ENCODE peak calls at places on chromosomes 11 and 22, in four cellular contexts. K, P, N and B are unnamed samples.
A peak's percentile ranks its signal among the peaks of the same experiment; 100 is the strongest.

GRCh38 chr11:96643173-96643572 is 253.4 kb downstream of the JRKL start:
- DNase-seq in N (no peak), K (no peak), P (no peak), B (no peak)

GRCh38 chr11:74662487-74663103 is 68.6 kb downstream of the CHRDL2 start:
- DNase-seq in K (no peak), P (peak; percentile 49), N (no peak), B (no peak)

GRCh38 chr11:120040136-120040840 is 97.6 kb downstream of the TRIM29 start:
- DNase-seq in P (no peak), N (no peak), K (no peak), B (no peak)

GRCh38 chr11:107043242-107043991 is 25.1 kb upstream of the GUCY1A2 start:
- DNase-seq in K (no peak), P (no peak), N (no peak), B (no peak)

GRCh38 chr11:86370922-86371614 is 3.6 kb upstream of the CCDC81 start:
- DNase-seq in P (peak; percentile 5), N (no peak), K (no peak), B (peak; percentile 24)

GRCh38 chr11:13318498-13319295 is 41.1 kb downstream of the BMAL1 start:
- DNase-seq in P (no peak), K (no peak), N (no peak), B (no peak)

GRCh38 chr11:19027829-19028595 is 32.5 kb downstream of the MRGPRX2 start:
- DNase-seq in N (no peak), P (peak; percentile 29), K (peak; percentile 43), B (no peak)

GRCh38 chr22:45885171-45885840 is 91.7 kb downstream of the WNT7B start:
- DNase-seq in K (no peak), N (no peak), P (no peak), B (no peak)

GRCh38 chr11:133833899-133834296 is 11.4 kb downstream of the SPATA19 start:
- DNase-seq in K (no peak), P (no peak), N (no peak), B (no peak)

GRCh38 chr22:41949297-41949965 is 2.5 kb upstream of the CENPM start:
- DNase-seq in P (no peak), N (no peak), K (no peak), B (no peak)

GRCh38 chr11:125941241-125941605 is 4.6 kb upstream of the VSIG10L2 start:
- DNase-seq in K (no peak), P (no peak), N (peak; percentile 15), B (no peak)

GRCh38 chr22:17106785-17107546 is 14.2 kb downstream of the TMEM121B start:
- DNase-seq in P (no peak), N (no peak), K (no peak), B (no peak)

GRCh38 chr11:19656140-19656541 is 56.5 kb upstream of the NAV2 start:
- DNase-seq in N (no peak), K (no peak), P (no peak), B (peak; percentile 30)

GRCh38 chr22:44620129-44620840 is 81.7 kb upstream of the PRR5 start:
- DNase-seq in P (peak; percentile 49), K (no peak), N (peak; percentile 55), B (no peak)

GRCh38 chr11:1862588-1863351 is 9.9 kb downstream of the LSP1 start:
- DNase-seq in P (no peak), N (no peak), K (peak; percentile 33), B (no peak)

GRCh38 chr22:48628891-48629559 is 1198.6 kb downstream of the BRD1 start:
- DNase-seq in P (no peak), N (no peak), K (no peak), B (no peak)
- H3K9me3 ChIP-seq in P (no peaks in the 10 kb centered on the region), N (no peaks in the 10 kb centered on the region), K (no peaks in the 10 kb centered on the region), B (no peaks in the 10 kb centered on the region)

GRCh38 chr11:11178671-11179070 is 174.4 kb downstream of the CSNK2A3 start:
- DNase-seq in P (no peak), N (no peak), K (no peak), B (no peak)

GRCh38 chr11:11173316-11174025 is 179.6 kb downstream of the CSNK2A3 start:
- DNase-seq in N (no peak), P (no peak), K (no peak), B (no peak)

GRCh38 chr11:11177156-11177808 is 175.8 kb downstream of the CSNK2A3 start:
- DNase-seq in N (no peak), K (no peak), P (no peak), B (no peak)

GRCh38 chr11:11179239-11179638 is 173.8 kb downstream of the CSNK2A3 start:
- DNase-seq in P (no peak), K (peak; percentile 23), N (no peak), B (peak; percentile 37)
- TF ChIP-seq POLR2AphosphoS5 in P (no peak), K (no peak), N (no peak), B (peak; percentile 62)

GRCh38 chr11:114607753-114608459 is 12.3 kb upstream of the NXPE4 start:
- DNase-seq in P (no peak), N (no peak), K (no peak), B (no peak)
- H3K9me3 ChIP-seq in P (peaks cover 91% of the 10 kb centered on the region), N (no peaks in the 10 kb centered on the region), K (no peaks in the 10 kb centered on the region), B (no peaks in the 10 kb centered on the region)

GRCh38 chr11:11810764-11811726 is 30.7 kb upstream of the USP47 start:
- DNase-seq in N (no peak), K (peak; percentile 85), P (no peak), B (no peak)
- TF ChIP-seq POLR2AphosphoS5 in N (no peak), K (peak; percentile 99), P (no peak), B (no peak)